ENCODE peak calls at places on chromosomes 7 and 10, in four cellular contexts. E, I, M and Y are unnamed samples.

GRCh38 chr10:104440221-104440620 is 86.6 kb downstream of the CFAP58 start:
- DNase-seq in E (no peak), I (no peak), M (no peak), Y (no peak)

GRCh38 chr10:63537511-63537910 is 16.3 kb downstream of the REEP3 start:
- DNase-seq in E (no peak), I (no peak), M (no peak), Y (no peak)

GRCh38 chr10:87531908-87532622 is 27.4 kb downstream of the MINPP1 start:
- DNase-seq in E (no peak), I (no peak), M (no peak), Y (no peak)

GRCh38 chr7:155073922-155074321 is 3.8 kb downstream of the HTR5A start:
- DNase-seq in E (no peak), I (no peak), M (no peak), Y (no peak)

GRCh38 chr7:45970454-45970853 is 49.4 kb upstream of the IGFBP3 start:
- DNase-seq in E (no peak), I (no peak), M (no peak), Y (no peak)

GRCh38 chr7:143960813-143961610 is 6.4 kb downstream of the OR2F1 start:
- DNase-seq in E (no peak), I (no peak), M (no peak), Y (no peak)

GRCh38 chr7:99653754-99654153 is 26.0 kb downstream of the CYP3A5 start:
- DNase-seq in E (no peak), I (no peak), M (no peak), Y (no peak)

GRCh38 chr7:8260871-8261707 is 878 bp downstream of the ICA1 start:
- DNase-seq in E (no peak), I (peak; percentile 64), M (peak; percentile 5), Y (no peak)

GRCh38 chr7:2540133-2540532 is 15.2 kb downstream of the BRAT1 start:
- DNase-seq in E (no peak), I (peak; percentile 35), M (no peak), Y (no peak)

GRCh38 chr10:64396105-64396504 is 874.9 kb downstream of the REEP3 start:
- DNase-seq in E (no peak), I (no peak), M (no peak), Y (no peak)

GRCh38 chr7:154794147-154794780 is 208.7 kb downstream of the PAXIP1 start:
- DNase-seq in E (no peak), I (no peak), M (no peak), Y (no peak)

GRCh38 chr10:86113501-86113900 is 253.1 kb downstream of the GRID1 start:
- DNase-seq in E (no peak), I (peak; percentile 35), M (no peak), Y (no peak)

GRCh38 chr10:115125505-115125904 is 32.3 kb downstream of the ATRNL1 start:
- DNase-seq in E (no peak), I (no peak), M (no peak), Y (no peak)

GRCh38 chr7:103714377-103714927 is 268.4 kb upstream of the SLC26A5 start:
- DNase-seq in E (no peak), I (no peak), M (no peak), Y (no peak)

GRCh38 chr10:110138197-110138812 is 69.1 kb upstream of the MXI1 start:
- DNase-seq in E (no peak), I (no peak), M (peak; percentile 68), Y (no peak)

GRCh38 chr10:102419561-102420442 is 834 bp upstream of the FBXL15 start:
- DNase-seq in E (peak; percentile 61), I (no peak), M (peak; percentile 67), Y (no peak)

GRCh38 chr10:124917168-124917938 is 24.6 kb upstream of the ZRANB1 start:
- DNase-seq in E (peak; percentile 26), I (peak; percentile 73), M (peak; percentile 18), Y (peak; percentile 79)

GRCh38 chr10:71234970-71235681 is 22.8 kb downstream of the UNC5B start:
- DNase-seq in E (no peak), I (peak; percentile 85), M (no peak), Y (peak; percentile 78)

GRCh38 chr7:2580636-2581035 is 21.9 kb downstream of the IQCE start:
- DNase-seq in E (no peak), I (no peak), M (no peak), Y (no peak)

GRCh38 chr10:108204528-108205313 is 1040.2 kb upstream of the SORCS1 start:
- DNase-seq in E (no peak), I (no peak), M (no peak), Y (no peak)

GRCh38 chr10:88901610-88902327 is 21.7 kb downstream of the STAMBPL1 start:
- DNase-seq in E (no peak), I (no peak), M (peak; percentile 52), Y (no peak)

GRCh38 chr7:2637505-2638223 is 5.9 kb downstream of the TTYH3 start:
- DNase-seq in E (peak; percentile 43), I (peak; percentile 83), M (peak; percentile 53), Y (peak; percentile 86)

GRCh38 chr10:124143721-124144120 is 50.3 kb upstream of the CHST15 start:
- DNase-seq in E (no peak), I (peak; percentile 51), M (no peak), Y (no peak)

GRCh38 chr7:149824748-149825566 is 13.2 kb upstream of the ZNF862 start:
- DNase-seq in E (no peak), I (no peak), M (no peak), Y (no peak)

GRCh38 chr7:43430412-43430811 is 152.5 kb upstream of the STK17A start:
- DNase-seq in E (no peak), I (no peak), M (no peak), Y (no peak)

GRCh38 chr10:123614888-123615287 is 51.3 kb upstream of the GPR26 start:
- DNase-seq in E (peak; percentile 5), I (no peak), M (peak; percentile 12), Y (no peak)

GRCh38 chr7:94882891-94883290 is 24.5 kb upstream of the PPP1R9A start:
- DNase-seq in E (no peak), I (no peak), M (no peak), Y (no peak)

GRCh38 chr10:63711361-63711760 is 190.2 kb downstream of the REEP3 start:
- DNase-seq in E (no peak), I (peak; percentile 78), M (no peak), Y (no peak)